ENCODE peak calls at places on chromosome 20, in six cellular contexts. U is endothelial cell of umbilical vein, K is adrenal gland, I is lower leg skin, J is IMR-90, X is body of pancreas. B is an unnamed sample.

GRCh38 chr20:19928379-19929360 is 88.5 kb upstream of the NAA20 start:
- DNase-seq in I (peak), X (peak), U (no peak), K (no peak), J (no peak), B (peak)

GRCh38 chr20:47780990-47781389 is 4.3 kb downstream of the SULF2 start:
- DNase-seq in K (no peak), X (no peak), J (no peak), U (no peak), I (no peak), B (no peak)

GRCh38 chr20:62652894-62653305 is 10.6 kb downstream of the SLCO4A1 start:
- DNase-seq in K (no peak), I (no peak), X (no peak), U (no peak), J (no peak), B (no peak)

GRCh38 chr20:49485563-49485962 is 3.1 kb upstream of the KCNB1 start:
- DNase-seq in X (no peak), U (no peak), I (no peak), K (no peak), J (no peak), B (no peak)

GRCh38 chr20:37567671-37568588 is 40.3 kb upstream of the BLCAP start:
- DNase-seq in I (no peak), K (no peak), J (no peak), X (no peak), U (peak), B (no peak)

GRCh38 chr20:24102290-24102689 is 113.7 kb upstream of the GGTLC1 start:
- DNase-seq in U (no peak), X (no peak), J (no peak), I (no peak), K (no peak), B (no peak)

GRCh38 chr20:39800111-39800510 is 838.0 kb downstream of the DHX35 start:
- DNase-seq in K (no peak), I (no peak), X (no peak), U (no peak), J (peak), B (no peak)

GRCh38 chr20:3276400-3277015 is 37.5 kb upstream of the SLC4A11 start:
- DNase-seq in X (no peak), J (peak), K (peak), I (no peak), U (peak), B (no peak)

GRCh38 chr20:34708621-34709043 is 4.5 kb downstream of the TP53INP2 start:
- DNase-seq in X (peak), I (peak), K (peak), J (peak), U (peak), B (peak)

GRCh38 chr20:45138451-45139300 is 14.4 kb upstream of the WFDC12 start:
- DNase-seq in K (peak), X (peak), J (no peak), I (no peak), U (peak), B (peak)

GRCh38 chr20:8218861-8219260 is 86.8 kb downstream of the PLCB1 start:
- DNase-seq in J (peak), X (no peak), U (no peak), K (no peak), I (no peak), B (no peak)

GRCh38 chr20:55977723-55978481 is 27.4 kb downstream of the CBLN4 start:
- DNase-seq in U (no peak), K (no peak), J (no peak), I (no peak), X (no peak), B (peak)

GRCh38 chr20:37202267-37202943 is 23.1 kb upstream of the MROH8 start:
- DNase-seq in U (peak), K (peak), J (peak), I (no peak), X (peak), B (peak)

GRCh38 chr20:25399038-25399430 is 8.4 kb upstream of the ABHD12 start:
- DNase-seq in U (peak), I (peak), J (peak), X (peak), K (peak), B (peak)

GRCh38 chr20:46220808-46221207 is 87.5 kb downstream of the CDH22 start:
- DNase-seq in K (no peak), I (no peak), U (no peak), J (no peak), X (peak), B (peak)

GRCh38 chr20:33076662-33077398 is 2.6 kb upstream of the BPIFB4 start:
- DNase-seq in I (no peak), K (no peak), X (no peak), U (no peak), J (no peak), B (peak)

GRCh38 chr20:21521596-21522478 is 8.0 kb upstream of the NKX2-2 start:
- DNase-seq in I (no peak), J (no peak), X (no peak), K (no peak), U (no peak), B (no peak)

GRCh38 chr20:31595654-31596411 is 9.3 kb upstream of the ID1 start:
- DNase-seq in I (peak), X (peak), U (peak), K (peak), J (peak), B (peak)

GRCh38 chr20:35625584-35626385 is 10.2 kb downstream of the SPAG4 start:
- DNase-seq in U (no peak), I (no peak), X (no peak), K (no peak), J (no peak), B (no peak)

GRCh38 chr20:32907886-32908285 is 49.2 kb downstream of the EFCAB8 start:
- DNase-seq in K (no peak), U (no peak), X (no peak), I (no peak), J (no peak), B (no peak)

GRCh38 chr20:23160536-23161243 is 74.6 kb upstream of the CD93 start:
- DNase-seq in U (no peak), K (no peak), J (no peak), X (no peak), I (no peak), B (peak)

GRCh38 chr20:6764619-6765018 is 2.9 kb upstream of the BMP2 start:
- DNase-seq in J (no peak), I (no peak), U (no peak), K (no peak), X (no peak), B (no peak)

GRCh38 chr20:63014710-63015109 is 7.9 kb upstream of the BHLHE23 start:
- DNase-seq in I (no peak), U (no peak), X (no peak), J (no peak), K (no peak), B (no peak)

GRCh38 chr20:63693079-63693974 is 3.1 kb upstream of the TNFRSF6B start:
- DNase-seq in I (no peak), J (no peak), X (peak), K (no peak), U (no peak), B (no peak)

GRCh38 chr20:20668639-20669038 is 43.8 kb downstream of the RALGAPA2 start:
- DNase-seq in U (no peak), I (no peak), X (no peak), J (no peak), K (no peak), B (no peak)

GRCh38 chr20:38579219-38579618 is 1.8 kb upstream of the ADIG start:
- DNase-seq in X (no peak), U (no peak), K (no peak), J (no peak), I (no peak), B (peak)

GRCh38 chr20:10670521-10671220 is 3.1 kb downstream of the JAG1 start:
- DNase-seq in K (no peak), I (no peak), X (no peak), U (peak), J (peak), B (no peak)

GRCh38 chr20:37223053-37223452 is 38.6 kb downstream of the GHRH start:
- DNase-seq in K (no peak), X (no peak), U (no peak), J (peak), I (no peak), B (peak)

GRCh38 chr20:50928469-50928868 is 2.8 kb downstream of the ADNP start:
- DNase-seq in X (no peak), J (no peak), K (no peak), U (no peak), I (no peak), B (no peak)

GRCh38 chr20:35129647-35130069 is 17.5 kb downstream of the EDEM2 start:
- DNase-seq in U (peak), K (no peak), X (no peak), I (no peak), J (peak), B (no peak)

GRCh38 chr20:37759761-37760209 is 66.0 kb downstream of the CTNNBL1 start:
- DNase-seq in K (no peak), U (no peak), I (no peak), X (no peak), J (no peak), B (no peak)

GRCh38 chr20:45358282-45359068 is 4.5 kb upstream of the SYS1 start:
- DNase-seq in I (peak), J (peak), U (peak), K (peak), X (peak), B (peak)

GRCh38 chr20:57568088-57568896 is 7.4 kb downstream of the PCK1 start:
- DNase-seq in U (no peak), I (no peak), K (no peak), X (no peak), J (no peak), B (no peak)
- TF ChIP-seq POLR2A in U (no peak), I (no peak), K (no peak), X (no peak), J (no peak), B (no peak)

GRCh38 chr20:53216478-53216855 is 244.3 kb downstream of the TSHZ2 start:
- DNase-seq in J (no peak), I (no peak), U (no peak), X (no peak), K (no peak), B (no peak)
- H3K4me3 ChIP-seq in J (no peak), I (no peak), U (no peak), X (no peak), K (no peak), B (no peak)

GRCh38 chr20:12916699-12917098 is 92.1 kb upstream of the SPTLC3 start:
- DNase-seq in U (no peak), I (no peak), K (no peak), X (no peak), J (no peak), B (peak)

GRCh38 chr20:12914804-12915203 is 94.0 kb upstream of the SPTLC3 start:
- DNase-seq in U (no peak), I (no peak), J (no peak), K (no peak), X (no peak), B (no peak)

GRCh38 chr20:12911372-12911771 is 97.4 kb upstream of the SPTLC3 start:
- DNase-seq in U (no peak), K (no peak), I (no peak), X (no peak), J (no peak), B (no peak)

GRCh38 chr20:12913781-12914443 is 94.9 kb upstream of the SPTLC3 start:
- DNase-seq in U (no peak), I (no peak), K (no peak), J (no peak), X (no peak), B (no peak)
- TF ChIP-seq POLR2A in U (no peak), I (no peak), K (no peak), J (no peak), X (no peak), B (no peak)

GRCh38 chr20:59145926-59146800 is 17.5 kb upstream of the ZNF831 start:
- DNase-seq in U (no peak), I (no peak), K (no peak), J (no peak), X (no peak), B (no peak)
- H3K4me3 ChIP-seq in U (no peak), I (no peak), K (no peak), J (no peak), X (no peak), B (no peak)

DNA sequence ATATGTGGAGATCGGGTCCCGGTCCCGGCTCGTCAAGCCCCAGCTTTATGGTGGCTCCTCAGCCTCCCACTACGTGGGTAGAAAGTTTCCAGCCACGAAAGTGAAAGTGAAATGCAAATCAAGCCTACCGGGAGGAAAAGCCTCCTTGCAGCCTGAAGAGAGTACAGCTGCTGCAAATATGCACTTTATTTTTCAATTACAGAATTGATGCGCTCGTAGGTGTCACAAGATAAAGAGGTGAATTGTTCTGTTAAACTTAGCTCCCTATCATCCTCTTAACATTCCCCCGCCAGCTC is 379 bp upstream of the PCNA start:
- DNase-seq in X (no peak), U (no peak), I (no peak), K (no peak), J (no peak), B (no peak)
- TF ChIP-seq POLR2A in X (no peak), U (peak), I (no peak), K (no peak), J (peak), B (no peak)

DNA sequence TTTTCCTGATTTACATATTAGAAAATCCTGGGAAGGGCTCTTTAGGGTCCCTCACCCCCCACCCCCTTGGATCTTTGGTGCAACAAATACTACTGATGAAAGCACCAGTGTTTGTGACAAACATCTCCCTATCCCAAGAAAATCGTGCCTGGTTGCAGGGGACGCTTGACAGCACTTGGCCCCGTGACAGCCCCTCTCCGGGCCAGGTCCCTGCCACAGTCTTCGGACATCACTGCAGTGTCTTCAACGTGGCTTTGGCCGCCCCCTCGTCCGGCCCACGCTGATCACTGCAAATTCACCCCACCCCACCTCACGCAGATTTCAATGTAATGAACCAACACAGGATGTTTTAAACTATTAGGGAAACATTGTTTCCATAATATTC is 43.3 kb downstream of the GNAS start:
- DNase-seq in K (no peak), U (no peak), J (no peak), X (no peak), I (no peak), B (peak)
- H3K4me3 ChIP-seq in K (no peak), U (no peak), J (no peak), X (no peak), I (peak), B (no peak)

GRCh38 chr20:44010162-44010704 is 95.6 kb downstream of the TOX2 start:
- DNase-seq in U (no peak), J (no peak), I (no peak), X (no peak), K (no peak), B (no peak)

GRCh38 chr20:44011251-44011940 is 96.7 kb downstream of the TOX2 start:
- DNase-seq in J (no peak), K (no peak), X (no peak), I (no peak), U (no peak), B (no peak)

GRCh38 chr20:44008806-44009678 is 94.4 kb downstream of the TOX2 start:
- DNase-seq in K (no peak), U (no peak), I (no peak), X (no peak), J (no peak), B (no peak)

GRCh38 chr20:44012466-44013226 is 98.0 kb downstream of the TOX2 start:
- DNase-seq in I (no peak), U (no peak), J (no peak), X (no peak), K (no peak), B (no peak)

DNA sequence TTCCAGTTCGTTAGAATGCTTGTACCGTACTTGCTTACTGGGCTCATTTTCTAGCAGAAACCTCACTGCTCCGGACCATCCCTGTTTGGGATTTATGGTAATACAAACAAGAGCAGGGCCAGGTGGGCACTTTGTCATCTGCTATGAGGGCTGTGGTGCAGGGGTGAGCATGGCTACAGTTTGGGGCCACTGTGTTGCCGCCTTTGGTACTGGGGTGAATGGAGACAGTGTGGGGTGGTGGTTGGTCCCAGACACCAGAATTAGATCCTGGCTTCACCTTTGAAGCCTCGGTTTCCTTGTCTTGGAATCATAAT is 95.0 kb downstream of the TOX2 start:
- DNase-seq in J (no peak), K (no peak), I (no peak), U (no peak), X (no peak), B (no peak)
- TF ChIP-seq POLR2A in J (no peak), K (no peak), I (no peak), U (no peak), X (no peak), B (no peak)

GRCh38 chr20:15515706-15516105 is 1057.5 kb downstream of the KIF16B start:
- DNase-seq in U (no peak), J (no peak), X (no peak), I (no peak), K (no peak), B (no peak)
- H3K4me3 ChIP-seq in U (no peak), J (no peak), X (no peak), I (no peak), K (no peak), B (no peak)

GRCh38 chr20:18793625-18794427 is 19.8 kb upstream of the SCP2D1 start:
- DNase-seq in J (peak), X (peak), I (peak), U (peak), K (peak), B (peak)
- TF ChIP-seq POLR2A in J (peak), X (peak), I (no peak), U (peak), K (peak), B (peak)